ENCODE peak calls at places on chromosomes 11 and 22, in six cellular contexts. T is H1, H is K562, S is GM12891, E is GM12878, Y is HepG2. M is an unnamed sample.

GRCh38 chr22:32623943-32624342 is 149.3 kb downstream of the FBXO7 start:
- DNase-seq in T (no peak), H (no peak), S (no peak), E (no peak), Y (peak; percentile 12), M (no peak)

GRCh38 chr11:78313181-78313788 is 104.3 kb downstream of the GAB2 start:
- DNase-seq in T (no peak), H (no peak), S (no peak), E (no peak), Y (peak; percentile 36), M (no peak)

GRCh38 chr22:22026157-22026831 is 43.7 kb upstream of the TOP3B start:
- DNase-seq in T (no peak), H (no peak), S (no peak), E (peak; percentile 64), Y (no peak), M (peak; percentile 48)

GRCh38 chr11:96052921-96053631 is 129.2 kb upstream of the MTMR2 start:
- DNase-seq in T (no peak), H (no peak), S (no peak), E (peak; percentile 53), Y (no peak), M (no peak)

GRCh38 chr11:76658231-76658630 is 12.3 kb downstream of the LRRC32 start:
- DNase-seq in T (no peak), H (no peak), S (no peak), E (no peak), Y (no peak), M (no peak)

GRCh38 chr11:27672836-27673464 is 27.3 kb downstream of the BDNF start:
- DNase-seq in T (no peak), H (no peak), S (no peak), E (no peak), Y (no peak), M (no peak)

GRCh38 chr11:128158860-128159259 is 428.5 kb downstream of the ETS1 start:
- DNase-seq in T (no peak), H (no peak), S (no peak), E (no peak), Y (no peak), M (no peak)

GRCh38 chr11:105720096-105720495 is 110.2 kb downstream of the GRIA4 start:
- DNase-seq in T (no peak), H (no peak), S (no peak), E (no peak), Y (no peak), M (no peak)

GRCh38 chr11:25247336-25247735 is 750.5 kb downstream of the LUZP2 start:
- DNase-seq in T (no peak), H (no peak), S (no peak), E (no peak), Y (no peak), M (no peak)

GRCh38 chr11:107384136-107384535 is 73.5 kb downstream of the CWF19L2 start:
- DNase-seq in T (no peak), H (no peak), S (no peak), E (no peak), Y (no peak), M (no peak)

GRCh38 chr11:134561348-134561720 is 149.3 kb upstream of the B3GAT1 start:
- DNase-seq in T (no peak), H (no peak), S (no peak), E (no peak), Y (no peak), M (no peak)

GRCh38 chr11:16365456-16366355 is 9.4 kb upstream of the SOX6 start:
- DNase-seq in T (no peak), H (no peak), S (no peak), E (no peak), Y (no peak), M (no peak)

GRCh38 chr11:24697722-24698121 is 200.9 kb downstream of the LUZP2 start:
- DNase-seq in T (no peak), H (no peak), S (no peak), E (no peak), Y (no peak), M (no peak)

GRCh38 chr11:131278472-131278871 is 91.9 kb upstream of the NTM start:
- DNase-seq in T (no peak), H (no peak), S (no peak), E (no peak), Y (no peak), M (no peak)

GRCh38 chr11:103887001-103887680 is 149.3 kb upstream of the DDI1 start:
- DNase-seq in T (no peak), H (no peak), S (no peak), E (no peak), Y (no peak), M (no peak)

GRCh38 chr22:36294293-36294620 is 41.3 kb downstream of the APOL1 start:
- DNase-seq in T (no peak), H (no peak), S (no peak), E (no peak), Y (no peak), M (no peak)

GRCh38 chr22:38028344-38029130 is 28.7 kb upstream of the PICK1 start:
- DNase-seq in T (no peak), H (no peak), S (no peak), E (no peak), Y (no peak), M (no peak)

GRCh38 chr11:117314840-117315239 is 1.2 kb downstream of the BACE1 start:
- DNase-seq in T (no peak), H (no peak), S (no peak), E (no peak), Y (no peak), M (no peak)

GRCh38 chr11:67639438-67639859 is at the start of gene TBX10:
- DNase-seq in T (no peak), H (no peak), S (no peak), E (no peak), Y (no peak), M (peak; percentile 16)

GRCh38 chr11:83881428-83881827 is 595.3 kb upstream of the CCDC90B start:
- DNase-seq in T (no peak), H (no peak), S (no peak), E (no peak), Y (no peak), M (no peak)

GRCh38 chr11:62394825-62395538 is 23.9 kb upstream of the SCGB1A1 start:
- DNase-seq in T (no peak), H (peak; percentile 76), S (peak; percentile 58), E (peak; percentile 28), Y (peak; percentile 71), M (no peak)

GRCh38 chr22:48393041-48393370 is 1434.7 kb downstream of the BRD1 start:
- DNase-seq in T (no peak), H (no peak), S (no peak), E (no peak), Y (no peak), M (no peak)

GRCh38 chr11:10605941-10606381 is 37.5 kb upstream of the LYVE1 start:
- DNase-seq in T (no peak), H (peak; percentile 46), S (no peak), E (no peak), Y (peak; percentile 8), M (no peak)

GRCh38 chr11:70420008-70420464 is 21.7 kb downstream of the CTTN start:
- DNase-seq in T (no peak), H (peak; percentile 96), S (no peak), E (no peak), Y (no peak), M (no peak)

GRCh38 chr22:44427506-44428470 is 70.2 kb downstream of the RTL6 start:
- DNase-seq in T (no peak), H (no peak), S (no peak), E (no peak), Y (no peak), M (no peak)

GRCh38 chr11:1852885-1853284 is at the start of gene LSP1:
- DNase-seq in T (no peak), H (no peak), S (peak; percentile 94), E (peak; percentile 92), Y (no peak), M (peak; percentile 97)
- TF ChIP-seq POLR2AphosphoS5 in T (no peak), H (no peak), S (peak; percentile 91), E (peak; percentile 94), Y (no peak), M (peak; percentile 85)

DNA sequence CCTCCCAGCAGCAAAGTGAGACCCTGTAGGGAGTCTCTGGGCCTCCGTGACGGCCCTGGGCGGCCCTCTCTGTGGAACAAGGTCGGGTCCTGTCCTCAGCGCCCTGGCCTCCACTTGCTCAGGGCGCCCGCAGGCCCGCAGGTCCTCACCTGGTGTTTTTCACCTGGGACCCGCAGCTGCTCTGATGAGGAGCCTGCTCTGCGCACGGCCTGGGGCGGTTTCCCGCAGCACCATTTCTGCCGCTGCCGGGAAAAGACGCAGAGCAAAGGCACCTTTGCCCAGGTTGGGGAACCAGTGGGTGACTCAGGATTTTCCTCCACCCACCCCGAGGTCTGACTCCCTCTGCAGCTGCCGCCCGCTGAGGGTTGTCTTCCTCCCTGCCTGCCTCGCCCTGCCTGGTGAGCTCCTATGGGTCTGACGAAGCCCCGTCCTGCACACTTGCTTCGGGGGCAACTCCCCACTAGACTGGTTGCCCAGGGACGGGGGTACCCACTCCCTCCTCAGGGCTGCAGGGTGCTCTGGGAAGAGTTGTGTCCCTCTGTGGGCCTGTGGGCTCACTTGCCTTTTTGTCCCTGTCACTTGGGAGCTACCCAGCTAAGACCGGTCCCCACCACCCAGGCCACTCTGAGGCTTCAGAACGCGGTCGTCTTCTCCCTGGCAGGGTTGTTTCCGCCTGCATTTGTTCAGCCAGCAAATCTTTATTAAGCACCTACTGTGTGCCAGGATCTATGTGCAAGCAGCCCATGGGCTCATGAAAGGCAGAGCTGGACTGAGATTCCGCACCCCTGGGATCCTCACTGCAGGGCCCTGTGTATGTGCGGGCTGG is 89.5 kb downstream of the KCNQ1 start:
- DNase-seq in T (no peak), H (no peak), S (no peak), E (no peak), Y (no peak), M (no peak)
- TF ChIP-seq POLR2A in T (no peak), H (no peak), S (no peak), E (no peak), Y (no peak), M (no peak)

GRCh38 chr11:7170431-7170830 is 81.3 kb upstream of the SYT9 start:
- DNase-seq in T (no peak), H (no peak), S (no peak), E (no peak), Y (no peak), M (no peak)

GRCh38 chr11:7175007-7175406 is 76.7 kb upstream of the SYT9 start:
- DNase-seq in T (no peak), H (no peak), S (no peak), E (no peak), Y (no peak), M (no peak)
- TF ChIP-seq TAF1 in T (no peak), H (no peak), S (no peak), E (no peak), Y (no peak), M (no peak)

GRCh38 chr11:73141309-73142127 is 600 bp downstream of the FCHSD2 start:
- DNase-seq in T (no peak), H (no peak), S (no peak), E (no peak), Y (peak; percentile 47), M (peak; percentile 58)
- TF ChIP-seq POLR2AphosphoS5 in T (no peak), H (no peak), S (no peak), E (peak; percentile 10), Y (peak; percentile 43), M (peak; percentile 12)

M was measured in GM12892.